ENCODE peak calls at places on chromosomes 11 and 22, in five cellular contexts. I is heart right ventricle, Y is pancreas, L is Peyer's patch, O is fibroblast of lung. R is an unnamed sample.

GRCh38 chr22:33747576-33748180 is 172.6 kb downstream of the LARGE1 start:
- DNase-seq in I (no peak), Y (no peak), L (peak), O (no peak), R (no peak)

GRCh38 chr22:33194529-33194928 is 136.3 kb upstream of the SYN3 start:
- DNase-seq in I (no peak), Y (no peak), L (no peak), O (no peak), R (no peak)

GRCh38 chr11:134578807-134579708 is 167.0 kb upstream of the B3GAT1 start:
- DNase-seq in I (no peak), Y (peak), L (no peak), O (no peak), R (no peak)

GRCh38 chr11:73359341-73359740 is 16.9 kb upstream of the RELT start:
- DNase-seq in I (peak), Y (no peak), L (no peak), O (no peak), R (no peak)

GRCh38 chr11:33292306-33292705 is 35.1 kb downstream of the HIPK3 start:
- DNase-seq in I (no peak), Y (no peak), L (no peak), O (no peak), R (no peak)

GRCh38 chr11:12288212-12288933 is 89.0 kb upstream of the PARVA start:
- DNase-seq in I (peak), Y (peak), L (peak), O (peak), R (peak)

GRCh38 chr11:17645190-17645970 is 74.0 kb upstream of the MYOD1 start:
- DNase-seq in I (no peak), Y (no peak), L (no peak), O (no peak), R (no peak)

GRCh38 chr11:65121447-65121864 is 478 bp downstream of the FAU start:
- DNase-seq in I (no peak), Y (no peak), L (peak), O (no peak), R (no peak)

GRCh38 chr22:20244250-20244648 is 23.9 kb downstream of the RTN4R start:
- DNase-seq in I (no peak), Y (no peak), L (no peak), O (no peak), R (no peak)

GRCh38 chr22:20243545-20244249 is 24.4 kb downstream of the RTN4R start:
- DNase-seq in I (peak), Y (no peak), L (no peak), O (peak), R (peak)

GRCh38 chr22:20241579-20242392 is 26.3 kb downstream of the RTN4R start:
- DNase-seq in I (no peak), Y (no peak), L (no peak), O (peak), R (no peak)

GRCh38 chr22:20242393-20243175 is 25.5 kb downstream of the RTN4R start:
- DNase-seq in I (no peak), Y (no peak), L (no peak), O (no peak), R (no peak)

GRCh38 chr22:20243176-20243544 is 25.0 kb downstream of the RTN4R start:
- DNase-seq in I (no peak), Y (no peak), L (no peak), O (no peak), R (no peak)
- H3K4me3 ChIP-seq in I (peak), Y (no peak), L (no peak), O (no peak), R (no peak)

GRCh38 chr22:22103078-22103593 is 120.5 kb upstream of the TOP3B start:
- DNase-seq in I (no peak), Y (no peak), L (no peak), O (no peak), R (no peak)
- TF ChIP-seq CTCF in I (no peak), Y (no peak), L (peak), O (peak), R (peak)

DNA sequence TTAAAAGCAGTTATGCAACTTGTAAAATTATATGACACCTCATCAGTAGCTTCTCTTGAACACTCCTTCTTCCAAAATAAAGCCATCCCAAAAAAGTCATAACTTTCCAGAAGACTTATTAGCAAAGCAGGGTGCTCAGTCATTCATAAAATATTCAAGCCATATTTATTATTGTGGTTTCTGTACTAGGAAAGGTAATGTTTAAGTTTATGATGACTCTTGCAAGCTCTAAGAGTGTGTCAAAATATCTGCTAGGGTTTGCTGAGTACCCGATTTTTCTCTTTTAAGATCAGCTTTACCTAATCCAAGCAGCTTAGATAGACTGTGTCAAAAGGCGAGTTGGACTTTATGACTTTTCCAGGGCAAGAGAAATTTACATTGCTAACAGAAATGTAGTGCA is 97.9 kb upstream of the SOX6 start:
- DNase-seq in I (no peak), Y (no peak), L (no peak), O (peak), R (peak)
- H3K4me3 ChIP-seq in I (no peak), Y (no peak), L (no peak), O (no peak), R (no peak)

GRCh38 chr11:1827095-1827797 is 7.5 kb upstream of the SYT8 start:
- DNase-seq in I (peak), Y (peak), L (peak), O (peak), R (peak)

GRCh38 chr11:1825039-1825740 is 9.6 kb upstream of the SYT8 start:
- DNase-seq in I (no peak), Y (peak), L (peak), O (no peak), R (no peak)

GRCh38 chr11:1825785-1826451 is 8.9 kb upstream of the SYT8 start:
- DNase-seq in I (peak), Y (no peak), L (no peak), O (no peak), R (no peak)

GRCh38 chr11:1827931-1828330 is 6.9 kb upstream of the SYT8 start:
- DNase-seq in I (no peak), Y (peak), L (peak), O (no peak), R (no peak)

DNA sequence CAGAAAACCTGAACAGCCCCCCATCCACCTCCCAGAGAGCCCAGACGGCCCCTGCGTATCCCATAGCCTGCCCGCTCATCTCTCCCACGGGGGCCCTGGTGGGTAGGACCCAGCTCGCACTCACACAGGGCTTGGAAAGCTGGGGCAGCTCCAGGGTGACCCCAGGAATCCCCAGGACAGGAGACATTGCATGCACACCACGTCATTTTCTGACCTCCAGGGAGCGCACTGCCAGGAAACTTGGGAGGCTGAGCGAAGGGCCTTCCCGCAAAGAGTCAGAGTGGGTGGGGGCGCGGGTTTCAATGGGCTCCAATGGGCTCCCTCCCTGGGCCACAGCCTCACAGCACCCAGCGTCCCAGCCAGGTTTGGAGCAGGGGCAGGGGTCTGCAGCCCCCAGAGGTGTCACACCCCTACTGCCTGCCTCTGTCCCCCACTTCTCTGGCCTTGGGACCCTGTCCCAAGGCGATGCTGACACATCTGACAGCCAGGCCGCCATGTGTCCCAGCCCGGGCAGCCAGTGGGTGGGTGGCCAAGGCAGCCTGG is 8.2 kb upstream of the SYT8 start:
- DNase-seq in I (peak), Y (peak), L (peak), O (peak), R (peak)
- TF ChIP-seq CTCF in I (no peak), Y (no peak), L (peak), O (no peak), R (peak)

GRCh38 chr11:102268083-102268984 is 49.0 kb upstream of the BIRC3 start:
- DNase-seq in I (peak), Y (peak), L (peak), O (peak), R (no peak)

GRCh38 chr11:102268985-102269470 is 48.3 kb upstream of the BIRC3 start:
- DNase-seq in I (no peak), Y (no peak), L (no peak), O (no peak), R (no peak)

GRCh38 chr11:102269927-102270326 is 47.4 kb upstream of the BIRC3 start:
- DNase-seq in I (no peak), Y (no peak), L (no peak), O (peak), R (no peak)

GRCh38 chr11:102266111-102266510 is 51.2 kb upstream of the BIRC3 start:
- DNase-seq in I (no peak), Y (no peak), L (no peak), O (no peak), R (no peak)

DNA sequence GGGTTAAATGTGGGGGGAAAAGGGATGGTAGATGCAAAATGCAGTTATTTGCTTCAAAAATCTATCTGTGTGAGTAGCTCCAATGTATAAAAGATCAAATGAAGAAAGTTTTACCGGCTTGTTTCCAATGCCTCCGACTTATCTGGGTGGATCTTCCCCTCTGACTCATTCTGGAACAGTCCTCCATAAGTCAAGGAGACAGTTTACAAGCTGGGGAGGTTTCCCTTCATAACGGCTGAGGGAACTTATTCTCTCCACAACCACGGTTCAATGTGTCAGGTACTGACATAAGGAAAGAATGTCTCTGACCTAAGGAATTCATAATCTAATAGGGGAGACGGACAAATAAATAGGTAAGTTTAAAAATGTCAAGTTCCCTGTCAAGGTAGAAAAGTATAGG is 49.7 kb upstream of the BIRC3 start:
- DNase-seq in I (no peak), Y (no peak), L (no peak), O (peak), R (no peak)
- H3K4me3 ChIP-seq in I (no peak), Y (no peak), L (peak), O (peak), R (no peak)

DNA sequence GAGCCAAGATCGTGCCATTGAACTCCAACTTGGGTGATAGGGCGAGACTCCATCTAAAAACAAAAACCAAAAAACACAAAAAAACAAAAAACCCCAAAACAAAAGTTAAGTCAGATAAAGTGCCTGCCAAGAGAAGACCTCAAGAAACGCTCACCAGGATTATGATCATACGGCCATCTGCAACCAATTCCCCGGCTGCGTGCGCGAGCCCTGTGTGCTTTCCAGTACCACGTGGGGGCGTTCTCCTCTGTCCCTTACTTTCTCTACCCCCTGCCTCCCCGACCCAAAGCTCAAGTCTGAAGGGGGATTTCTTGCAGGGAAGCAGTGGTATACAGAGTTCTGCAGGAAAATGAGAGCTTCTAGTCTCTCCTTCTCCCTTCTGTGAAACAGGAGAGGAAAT is 10.5 kb upstream of the RPS19BP1 start:
- DNase-seq in I (no peak), Y (no peak), L (no peak), O (no peak), R (no peak)
- TF ChIP-seq CTCF in I (peak), Y (no peak), L (peak), O (peak), R (peak)

GRCh38 chr11:84721561-84721961 is 905.6 kb downstream of the DLG2 start:
- DNase-seq in I (no peak), Y (no peak), L (no peak), O (no peak), R (no peak)

GRCh38 chr11:84720706-84721402 is 906.3 kb downstream of the DLG2 start:
- DNase-seq in I (peak), Y (peak), L (peak), O (peak), R (no peak)

GRCh38 chr11:84722583-84723108 is 904.5 kb downstream of the DLG2 start:
- DNase-seq in I (no peak), Y (no peak), L (no peak), O (no peak), R (no peak)

GRCh38 chr11:84714316-84714780 is 912.8 kb downstream of the DLG2 start:
- DNase-seq in I (peak), Y (peak), L (no peak), O (peak), R (peak)

DNA sequence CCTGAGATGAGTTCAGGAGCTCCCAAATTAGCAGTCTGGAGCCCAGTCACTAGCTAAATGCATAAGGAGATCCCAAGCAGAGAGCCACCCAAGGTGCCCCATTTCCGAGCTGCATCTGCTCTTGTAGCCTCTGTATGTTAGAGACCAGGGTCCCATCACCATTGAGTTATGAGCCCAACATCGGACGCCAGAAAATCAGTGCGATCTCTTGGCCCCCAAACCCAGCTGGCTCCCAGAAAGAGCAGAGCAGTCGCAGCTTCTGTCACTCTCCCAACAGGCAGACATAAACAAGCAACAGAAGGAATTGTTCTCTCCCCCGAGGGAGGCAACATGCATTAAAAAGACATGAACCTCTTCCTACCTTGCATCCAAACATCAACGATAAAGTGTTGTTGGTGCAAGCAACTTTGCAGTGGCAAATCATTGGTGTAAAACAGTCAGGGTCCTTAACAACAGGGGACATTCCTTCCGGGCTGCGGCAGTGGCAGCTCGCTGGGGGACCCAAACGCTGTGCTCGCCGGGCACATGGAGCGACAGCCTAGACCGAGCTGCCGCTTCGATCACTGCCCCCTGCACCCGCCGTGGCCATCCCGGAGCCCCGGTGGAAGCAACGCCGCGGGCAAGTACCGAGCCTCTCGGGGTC is 907.1 kb downstream of the DLG2 start:
- DNase-seq in I (peak), Y (peak), L (peak), O (no peak), R (no peak)
- H3K4me3 ChIP-seq in I (peak), Y (peak), L (peak), O (no peak), R (peak)

GRCh38 chr22:35842954-35843353 is 125.3 kb downstream of the APOL5 start:
- DNase-seq in I (no peak), Y (no peak), L (no peak), O (peak), R (no peak)
- TF ChIP-seq CTCF in I (peak), Y (peak), L (peak), O (peak), R (peak)

GRCh38 chr22:19723165-19723989 is at the start of gene GP1BB:
- DNase-seq in I (peak), Y (peak), L (peak), O (peak), R (no peak)
- H3K4me3 ChIP-seq in I (peak), Y (no peak), L (peak), O (no peak), R (peak)

GRCh38 chr22:20811171-20811570 is 37.3 kb downstream of the SERPIND1 start:
- DNase-seq in I (no peak), Y (peak), L (no peak), O (no peak), R (no peak)

GRCh38 chr22:20810645-20811044 is 36.7 kb downstream of the SERPIND1 start:
- DNase-seq in I (no peak), Y (peak), L (no peak), O (no peak), R (no peak)

GRCh38 chr22:20809538-20810185 is 35.7 kb downstream of the SERPIND1 start:
- DNase-seq in I (no peak), Y (no peak), L (no peak), O (no peak), R (no peak)

GRCh38 chr22:20807315-20807752 is 33.4 kb downstream of the SERPIND1 start:
- DNase-seq in I (no peak), Y (peak), L (no peak), O (peak), R (peak)

GRCh38 chr22:20808844-20809243 is 34.9 kb downstream of the SERPIND1 start:
- DNase-seq in I (no peak), Y (no peak), L (no peak), O (no peak), R (no peak)
- TF ChIP-seq CTCF in I (no peak), Y (no peak), L (no peak), O (no peak), R (no peak)